ENCODE peak calls at places on chromosomes 5 and 9, in seven cellular contexts. One of them, this sample, is unnamed.
A peak's percentile ranks its signal among the peaks of the same experiment; 100 is the strongest.

GRCh38 chr9:133666845-133667244 is 30.7 kb downstream of the DBH start:
- DNase-seq in cardiac fibroblast: no peak
- DNase-seq in hepatocyte: no peak
- DNase-seq in astrocyte of the cerebellum: no peak
- DNase-seq in endodermal cell: no peak
- DNase-seq in B cell: no peak
- DNase-seq in fibroblast of pulmonary artery: no peak
- DNase-seq in this sample: no peak

GRCh38 chr5:180935203-180935602 is 36.2 kb downstream of the BTNL8 start:
- DNase-seq in cardiac fibroblast: no peak
- DNase-seq in hepatocyte: no peak
- DNase-seq in astrocyte of the cerebellum: no peak
- DNase-seq in endodermal cell: no peak
- DNase-seq in B cell: no peak
- DNase-seq in fibroblast of pulmonary artery: no peak
- DNase-seq in this sample: no peak

GRCh38 chr5:126512451-126512850 is 82.6 kb downstream of the ALDH7A1 start:
- DNase-seq in cardiac fibroblast: no peak
- DNase-seq in hepatocyte: no peak
- DNase-seq in astrocyte of the cerebellum: no peak
- DNase-seq in endodermal cell: peak; percentile 19
- DNase-seq in B cell: no peak
- DNase-seq in fibroblast of pulmonary artery: no peak
- DNase-seq in this sample: no peak

GRCh38 chr5:175749591-175749990 is 91.7 kb downstream of the HRH2 start:
- DNase-seq in cardiac fibroblast: no peak
- DNase-seq in hepatocyte: no peak
- DNase-seq in astrocyte of the cerebellum: no peak
- DNase-seq in endodermal cell: no peak
- DNase-seq in B cell: no peak
- DNase-seq in fibroblast of pulmonary artery: no peak
- DNase-seq in this sample: no peak

GRCh38 chr5:59221769-59222168 is 638.9 kb downstream of the RAB3C start:
- DNase-seq in cardiac fibroblast: no peak
- DNase-seq in hepatocyte: no peak
- DNase-seq in astrocyte of the cerebellum: no peak
- DNase-seq in endodermal cell: no peak
- DNase-seq in B cell: no peak
- DNase-seq in fibroblast of pulmonary artery: no peak
- DNase-seq in this sample: no peak

GRCh38 chr5:168341178-168341577 is 49.7 kb downstream of the WWC1 start:
- DNase-seq in cardiac fibroblast: no peak
- DNase-seq in hepatocyte: no peak
- DNase-seq in astrocyte of the cerebellum: no peak
- DNase-seq in endodermal cell: no peak
- DNase-seq in B cell: no peak
- DNase-seq in fibroblast of pulmonary artery: no peak
- DNase-seq in this sample: no peak

GRCh38 chr5:73759771-73760170 is 133.8 kb downstream of the ARHGEF28 start:
- DNase-seq in cardiac fibroblast: no peak
- DNase-seq in hepatocyte: no peak
- DNase-seq in astrocyte of the cerebellum: peak; percentile 37
- DNase-seq in endodermal cell: no peak
- DNase-seq in B cell: no peak
- DNase-seq in fibroblast of pulmonary artery: no peak
- DNase-seq in this sample: no peak

GRCh38 chr9:109113239-109113638 is 6.5 kb downstream of the TMEM245 start:
- DNase-seq in cardiac fibroblast: no peak
- DNase-seq in hepatocyte: no peak
- DNase-seq in astrocyte of the cerebellum: no peak
- DNase-seq in endodermal cell: no peak
- DNase-seq in B cell: no peak
- DNase-seq in fibroblast of pulmonary artery: no peak
- DNase-seq in this sample: no peak

GRCh38 chr9:92717201-92718085 is 47.2 kb downstream of the BICD2 start:
- DNase-seq in cardiac fibroblast: no peak
- DNase-seq in hepatocyte: no peak
- DNase-seq in astrocyte of the cerebellum: no peak
- DNase-seq in endodermal cell: no peak
- DNase-seq in B cell: no peak
- DNase-seq in fibroblast of pulmonary artery: no peak
- DNase-seq in this sample: no peak

GRCh38 chr5:83256091-83256775 is 178.9 kb downstream of the XRCC4 start:
- DNase-seq in cardiac fibroblast: peak; percentile 51
- DNase-seq in hepatocyte: no peak
- DNase-seq in astrocyte of the cerebellum: no peak
- DNase-seq in endodermal cell: no peak
- DNase-seq in B cell: no peak
- DNase-seq in fibroblast of pulmonary artery: peak; percentile 37
- DNase-seq in this sample: no peak

GRCh38 chr5:166596043-166596442 is 1695.4 kb upstream of the WWC1 start:
- DNase-seq in cardiac fibroblast: no peak
- DNase-seq in hepatocyte: no peak
- DNase-seq in astrocyte of the cerebellum: no peak
- DNase-seq in endodermal cell: no peak
- DNase-seq in B cell: no peak
- DNase-seq in fibroblast of pulmonary artery: no peak
- DNase-seq in this sample: no peak

GRCh38 chr9:69131682-69132081 is 42.4 kb upstream of the TJP2 start:
- DNase-seq in cardiac fibroblast: peak; percentile 91
- DNase-seq in hepatocyte: peak; percentile 86
- DNase-seq in astrocyte of the cerebellum: peak; percentile 82
- DNase-seq in endodermal cell: no peak
- DNase-seq in B cell: no peak
- DNase-seq in fibroblast of pulmonary artery: peak; percentile 93
- DNase-seq in this sample: no peak

GRCh38 chr5:157740211-157740610 is 3.3 kb upstream of the LSM11 start:
- DNase-seq in cardiac fibroblast: no peak
- DNase-seq in hepatocyte: peak; percentile 23
- DNase-seq in astrocyte of the cerebellum: no peak
- DNase-seq in endodermal cell: peak; percentile 73
- DNase-seq in B cell: peak; percentile 44
- DNase-seq in fibroblast of pulmonary artery: no peak
- DNase-seq in this sample: peak; percentile 26

GRCh38 chr5:65243161-65243560 is 238.6 kb downstream of the ADAMTS6 start:
- DNase-seq in cardiac fibroblast: no peak
- DNase-seq in hepatocyte: no peak
- DNase-seq in astrocyte of the cerebellum: no peak
- DNase-seq in endodermal cell: no peak
- DNase-seq in B cell: no peak
- DNase-seq in fibroblast of pulmonary artery: no peak
- DNase-seq in this sample: no peak

GRCh38 chr9:122122903-122123632 is 30.0 kb upstream of the TTLL11 start:
- DNase-seq in cardiac fibroblast: peak; percentile 81
- DNase-seq in hepatocyte: peak; percentile 79
- DNase-seq in astrocyte of the cerebellum: peak; percentile 43
- DNase-seq in endodermal cell: peak; percentile 95
- DNase-seq in B cell: peak; percentile 75
- DNase-seq in fibroblast of pulmonary artery: peak; percentile 80
- DNase-seq in this sample: peak; percentile 87

GRCh38 chr5:72908666-72909065 is 47.2 kb upstream of the FCHO2 start:
- DNase-seq in cardiac fibroblast: no peak
- DNase-seq in hepatocyte: no peak
- DNase-seq in astrocyte of the cerebellum: no peak
- DNase-seq in endodermal cell: no peak
- DNase-seq in B cell: no peak
- DNase-seq in fibroblast of pulmonary artery: no peak
- DNase-seq in this sample: no peak

GRCh38 chr5:57493034-57493433 is 10.4 kb upstream of the ACTBL2 start:
- DNase-seq in cardiac fibroblast: peak; percentile 69
- DNase-seq in hepatocyte: no peak
- DNase-seq in astrocyte of the cerebellum: peak; percentile 53
- DNase-seq in endodermal cell: no peak
- DNase-seq in B cell: no peak
- DNase-seq in fibroblast of pulmonary artery: peak; percentile 59
- DNase-seq in this sample: no peak

GRCh38 chr5:163401271-163401670 is 36.1 kb upstream of the CCNG1 start:
- DNase-seq in cardiac fibroblast: no peak
- DNase-seq in hepatocyte: no peak
- DNase-seq in astrocyte of the cerebellum: no peak
- DNase-seq in endodermal cell: no peak
- DNase-seq in B cell: no peak
- DNase-seq in fibroblast of pulmonary artery: no peak
- DNase-seq in this sample: no peak

GRCh38 chr5:60349891-60350415 is 350.0 kb downstream of the DEPDC1B start:
- DNase-seq in cardiac fibroblast: no peak
- DNase-seq in hepatocyte: no peak
- DNase-seq in astrocyte of the cerebellum: no peak
- DNase-seq in endodermal cell: no peak
- DNase-seq in B cell: no peak
- DNase-seq in fibroblast of pulmonary artery: no peak
- DNase-seq in this sample: no peak
- TF ChIP-seq CTCF in cardiac fibroblast: no peak
- TF ChIP-seq CTCF in hepatocyte: no peak
- TF ChIP-seq CTCF in astrocyte of the cerebellum: no peak
- TF ChIP-seq CTCF in endodermal cell: no peak
- TF ChIP-seq CTCF in B cell: no peak
- TF ChIP-seq CTCF in fibroblast of pulmonary artery: no peak
- TF ChIP-seq CTCF in this sample: no peak

GRCh38 chr9:21316860-21317259 is 11.7 kb upstream of the IFNA5 start:
- DNase-seq in cardiac fibroblast: no peak
- DNase-seq in hepatocyte: peak; percentile 10
- DNase-seq in astrocyte of the cerebellum: no peak
- DNase-seq in endodermal cell: no peak
- DNase-seq in B cell: no peak
- DNase-seq in fibroblast of pulmonary artery: no peak
- DNase-seq in this sample: no peak
- TF ChIP-seq CTCF in cardiac fibroblast: no peak
- TF ChIP-seq CTCF in hepatocyte: no peak
- TF ChIP-seq CTCF in astrocyte of the cerebellum: no peak
- TF ChIP-seq CTCF in endodermal cell: peak; percentile 35
- TF ChIP-seq CTCF in B cell: no peak
- TF ChIP-seq CTCF in fibroblast of pulmonary artery: no peak
- TF ChIP-seq CTCF in this sample: no peak

GRCh38 chr9:136118367-136119258 is at the start of gene TMEM250:
- DNase-seq in cardiac fibroblast: peak; percentile 97
- DNase-seq in hepatocyte: peak; percentile 99
- DNase-seq in astrocyte of the cerebellum: peak; percentile 85
- DNase-seq in endodermal cell: peak; percentile 97
- DNase-seq in B cell: peak; percentile 99
- DNase-seq in fibroblast of pulmonary artery: peak; percentile 98
- DNase-seq in this sample: peak; percentile 96
- TF ChIP-seq CTCF in cardiac fibroblast: no peak
- TF ChIP-seq CTCF in hepatocyte: no peak
- TF ChIP-seq CTCF in astrocyte of the cerebellum: no peak
- TF ChIP-seq CTCF in endodermal cell: peak; percentile 33
- TF ChIP-seq CTCF in B cell: no peak
- TF ChIP-seq CTCF in fibroblast of pulmonary artery: no peak
- TF ChIP-seq CTCF in this sample: peak; percentile 12

DNA sequence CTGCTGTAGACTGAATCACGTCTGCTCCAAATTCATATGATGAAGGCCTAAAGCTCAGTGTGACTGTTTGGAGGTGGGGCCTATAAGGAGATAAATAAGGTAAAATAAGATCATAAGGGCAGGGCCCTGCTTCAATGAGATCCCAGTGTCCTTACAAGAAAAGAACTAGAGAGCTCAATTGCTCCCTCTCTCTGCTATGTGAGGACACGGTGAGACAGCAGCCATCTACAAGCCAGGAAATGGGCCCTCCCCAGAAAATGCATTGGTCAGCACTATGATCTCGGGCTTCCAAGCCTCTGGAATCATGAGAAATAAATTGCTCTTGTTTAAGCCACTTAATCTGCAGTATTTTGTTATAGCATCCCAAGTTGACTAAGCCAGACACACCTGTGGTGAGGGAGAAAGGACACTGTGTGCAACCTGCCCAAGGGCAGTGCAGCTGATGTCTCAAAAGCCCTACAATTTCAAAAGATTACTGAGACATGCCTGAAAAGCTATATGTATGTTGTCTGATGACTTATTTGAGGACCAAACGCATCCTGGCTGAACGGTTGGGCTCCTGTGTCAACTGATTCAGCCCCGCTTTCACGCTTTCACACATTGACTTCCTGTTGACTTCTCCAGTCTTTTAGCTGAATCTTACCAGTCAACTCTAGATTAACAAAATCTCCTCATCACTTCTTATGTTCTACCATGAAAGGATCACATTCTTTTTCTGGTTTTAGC is 13.2 kb downstream of the GZMK start:
- DNase-seq in cardiac fibroblast: peak; percentile 39
- DNase-seq in hepatocyte: peak; percentile 6
- DNase-seq in astrocyte of the cerebellum: no peak
- DNase-seq in endodermal cell: peak; percentile 70
- DNase-seq in B cell: no peak
- DNase-seq in fibroblast of pulmonary artery: peak; percentile 12
- DNase-seq in this sample: peak; percentile 89
- TF ChIP-seq CTCF in cardiac fibroblast: peak; percentile 16
- TF ChIP-seq CTCF in hepatocyte: no peak
- TF ChIP-seq CTCF in astrocyte of the cerebellum: no peak
- TF ChIP-seq CTCF in endodermal cell: peak; percentile 65
- TF ChIP-seq CTCF in B cell: no peak
- TF ChIP-seq CTCF in fibroblast of pulmonary artery: peak; percentile 16
- TF ChIP-seq CTCF in this sample: no peak

DNA sequence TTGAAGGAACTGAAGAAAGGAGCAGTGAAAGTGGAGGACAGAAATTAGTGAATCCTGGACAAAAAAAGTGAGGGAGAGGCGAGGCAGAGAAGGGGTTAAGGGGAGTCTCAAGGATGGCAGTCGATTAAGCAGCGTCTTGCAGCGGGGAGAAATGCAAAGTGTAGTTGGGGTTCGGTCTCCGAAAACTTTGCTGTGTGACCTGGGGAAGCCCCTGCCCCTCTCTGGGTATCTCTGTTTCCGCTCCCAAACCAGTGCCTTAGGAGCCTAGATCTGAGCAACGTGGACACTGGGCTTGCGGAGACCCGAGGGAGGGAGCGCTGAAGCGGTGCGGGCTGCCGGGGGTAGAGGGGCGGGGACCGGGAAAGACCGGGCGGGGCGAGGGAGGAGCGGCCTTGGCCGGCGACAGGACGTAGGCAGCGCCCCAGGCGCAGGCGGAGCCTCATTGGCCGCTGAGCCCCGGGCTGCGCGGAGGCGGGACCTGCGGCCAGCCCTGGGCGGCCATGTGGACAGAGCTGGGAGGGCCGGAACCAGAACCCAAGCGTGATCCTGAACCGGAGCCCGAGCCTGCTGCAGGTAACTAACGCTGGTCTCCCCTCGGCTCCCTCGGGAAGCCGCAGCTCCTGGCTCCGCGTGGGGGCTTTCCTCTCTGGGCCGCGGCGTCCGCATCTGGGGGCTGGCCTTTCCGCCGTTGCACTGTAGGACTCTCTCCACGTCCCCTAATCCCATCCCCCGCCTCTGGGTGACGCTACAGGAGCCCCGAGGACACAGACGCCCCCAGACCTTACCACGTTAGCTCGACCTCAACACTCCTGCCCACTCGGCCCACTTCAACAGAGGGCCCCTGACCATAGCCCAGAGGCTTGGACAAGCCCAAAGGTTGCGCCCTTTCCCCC is at the start of gene ALDH1B1:
- DNase-seq in cardiac fibroblast: peak; percentile 77
- DNase-seq in hepatocyte: peak; percentile 94
- DNase-seq in astrocyte of the cerebellum: peak; percentile 45
- DNase-seq in endodermal cell: peak; percentile 96
- DNase-seq in B cell: peak; percentile 87
- DNase-seq in fibroblast of pulmonary artery: peak; percentile 81
- DNase-seq in this sample: peak; percentile 74
- TF ChIP-seq CTCF in cardiac fibroblast: peak; percentile 17
- TF ChIP-seq CTCF in hepatocyte: peak; percentile 37
- TF ChIP-seq CTCF in astrocyte of the cerebellum: peak; percentile 12
- TF ChIP-seq CTCF in endodermal cell: peak; percentile 47
- TF ChIP-seq CTCF in B cell: no peak
- TF ChIP-seq CTCF in fibroblast of pulmonary artery: peak; percentile 16
- TF ChIP-seq CTCF in this sample: no peak

This sample was measured in activated CD8-positive, alpha-beta T cell treated with anti-CD3 and anti-CD28 coated beads for 36 hours.